ENCODE peak calls at places on chromosomes 3 and 15, in nine cellular contexts. E is mammary epithelial cell; J is tibial artery; D is CD8-positive, alpha-beta T cell; M is gastrocnemius medialis; V is RWPE1; U is Panc1; P is AG04450; F is stomach. N is an unnamed sample.

GRCh38 chr3:102148598-102149302 is 286.1 kb upstream of the ZPLD1 start:
- DNase-seq in E (no peak), J (no peak), D (no peak), M (no peak), V (no peak), U (no peak), P (no peak), F (no peak), N (no peak)

GRCh38 chr3:169836942-169837275 is 24.2 kb upstream of the LRRC34 start:
- DNase-seq in E (no peak), J (no peak), D (no peak), M (no peak), V (no peak), U (no peak), P (no peak), F (no peak), N (no peak)

GRCh38 chr15:90650956-90651689 is 66.0 kb upstream of the BLM start:
- DNase-seq in E (no peak), J (no peak), D (no peak), M (no peak), V (no peak), U (no peak), P (no peak), F (no peak), N (no peak)

GRCh38 chr3:78900879-78901278 is 866.9 kb downstream of the ROBO1 start:
- DNase-seq in E (no peak), J (no peak), D (no peak), M (no peak), V (no peak), U (no peak), P (no peak), F (no peak), N (no peak)

GRCh38 chr3:98326945-98327344 is 26.7 kb upstream of the OR5K4 start:
- DNase-seq in E (no peak), J (no peak), D (no peak), M (no peak), V (no peak), U (no peak), P (no peak), F (no peak), N (no peak)

GRCh38 chr15:29682781-29683180 is 139.5 kb downstream of the TJP1 start:
- DNase-seq in E (peak; percentile 27), J (no peak), D (no peak), M (no peak), V (no peak), U (no peak), P (no peak), F (no peak), N (no peak)

GRCh38 chr3:125219261-125219701 is 6.7 kb upstream of the SLC12A8 start:
- DNase-seq in E (no peak), J (no peak), D (no peak), M (no peak), V (no peak), U (no peak), P (no peak), F (no peak), N (no peak)

GRCh38 chr3:31343075-31343474 is 189.7 kb upstream of the STT3B start:
- DNase-seq in E (no peak), J (no peak), D (no peak), M (no peak), V (no peak), U (no peak), P (no peak), F (no peak), N (no peak)

GRCh38 chr3:43784640-43785011 is 93.9 kb downstream of the ABHD5 start:
- DNase-seq in E (no peak), J (no peak), D (no peak), M (no peak), V (no peak), U (no peak), P (no peak), F (no peak), N (no peak)

GRCh38 chr3:167705840-167706239 is 28.9 kb downstream of the PDCD10 start:
- DNase-seq in E (peak; percentile 20), J (no peak), D (no peak), M (no peak), V (no peak), U (no peak), P (no peak), F (no peak), N (no peak)

GRCh38 chr3:107063351-107063750 is 313.9 kb upstream of the CCDC54 start:
- DNase-seq in E (no peak), J (no peak), D (no peak), M (no peak), V (no peak), U (no peak), P (no peak), F (no peak), N (no peak)

GRCh38 chr3:23874359-23875120 is 42.2 kb downstream of the NKIRAS1 start:
- DNase-seq in E (peak; percentile 77), J (no peak), D (no peak), M (no peak), V (peak; percentile 22), U (no peak), P (peak; percentile 54), F (no peak), N (no peak)

GRCh38 chr3:190096345-190096744 is 24.4 kb downstream of the P3H2 start:
- DNase-seq in E (no peak), J (no peak), D (no peak), M (no peak), V (no peak), U (no peak), P (no peak), F (no peak), N (no peak)

GRCh38 chr3:190088890-190089289 is 31.8 kb downstream of the P3H2 start:
- DNase-seq in E (peak; percentile 28), J (no peak), D (no peak), M (no peak), V (no peak), U (no peak), P (no peak), F (no peak), N (no peak)

GRCh38 chr3:190089711-190090110 is 31.0 kb downstream of the P3H2 start:
- DNase-seq in E (peak; percentile 83), J (no peak), D (no peak), M (no peak), V (no peak), U (no peak), P (no peak), F (no peak), N (no peak)

GRCh38 chr3:190094201-190094718 is 26.4 kb downstream of the P3H2 start:
- DNase-seq in E (peak; percentile 19), J (no peak), D (no peak), M (no peak), V (no peak), U (no peak), P (no peak), F (no peak), N (no peak)

DNA sequence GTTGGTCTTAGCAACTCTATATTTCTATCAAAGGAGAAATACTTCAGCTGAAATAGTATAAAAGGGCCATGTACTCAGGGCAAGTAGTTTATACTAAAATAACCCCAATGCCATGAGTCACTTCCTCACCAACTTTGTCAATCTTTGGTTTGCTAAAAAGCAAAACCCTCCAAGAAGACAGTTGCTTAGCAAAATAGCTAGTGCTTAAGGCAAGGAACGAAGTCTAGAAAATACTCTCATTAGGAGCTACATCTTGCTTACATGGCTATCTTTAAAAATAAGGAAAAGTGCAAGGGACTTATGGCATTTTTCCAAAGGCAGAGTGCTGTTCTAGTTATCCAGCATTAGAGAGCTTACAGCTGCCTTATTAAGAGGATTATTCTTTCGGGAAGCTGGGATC is 28.4 kb downstream of the P3H2 start:
- DNase-seq in E (peak; percentile 60), J (no peak), D (no peak), M (no peak), V (peak; percentile 42), U (no peak), P (peak; percentile 59), F (no peak), N (no peak)
- H3K27ac ChIP-seq in E (peak overlapping the region; percentile 24), J (peak overlapping the region; percentile 47), D (no peak overlapping the region), M (no peak overlapping the region), V (peak overlapping the region; percentile 72), U (no peak overlapping the region), P (no peak overlapping the region), F (peak overlapping the region; percentile 42), N (no peak overlapping the region)

GRCh38 chr3:37097776-37098175 is 76.6 kb downstream of the LRRFIP2 start:
- DNase-seq in E (no peak), J (no peak), D (no peak), M (no peak), V (no peak), U (no peak), P (no peak), F (no peak), N (no peak)
- H3K27ac ChIP-seq in E (no peak overlapping the region), J (no peak overlapping the region), D (no peak overlapping the region), M (no peak overlapping the region), V (no peak overlapping the region), U (no peak overlapping the region), P (no peak overlapping the region), F (no peak overlapping the region), N (no peak overlapping the region)

GRCh38 chr15:62426387-62426956 is 261.4 kb upstream of the C2CD4B start:
- DNase-seq in E (no peak), J (no peak), D (no peak), M (no peak), V (no peak), U (no peak), P (no peak), F (no peak), N (no peak)
- H3K27ac ChIP-seq in E (no peak overlapping the region), J (peak overlapping the region; percentile 17), D (no peak overlapping the region), M (peak overlapping the region; percentile 7), V (no peak overlapping the region), U (no peak overlapping the region), P (no peak overlapping the region), F (no peak overlapping the region), N (no peak overlapping the region)

GRCh38 chr3:57150097-57150496 is 15.1 kb downstream of the IL17RD start:
- DNase-seq in E (no peak), J (no peak), D (no peak), M (no peak), V (no peak), U (no peak), P (no peak), F (no peak), N (no peak)

GRCh38 chr3:57152761-57153160 is 12.4 kb downstream of the IL17RD start:
- DNase-seq in E (no peak), J (no peak), D (no peak), M (no peak), V (no peak), U (no peak), P (no peak), F (no peak), N (no peak)

GRCh38 chr3:57154470-57154869 is 10.7 kb downstream of the IL17RD start:
- DNase-seq in E (no peak), J (no peak), D (no peak), M (no peak), V (no peak), U (no peak), P (no peak), F (no peak), N (no peak)

GRCh38 chr3:57152150-57152549 is 13.0 kb downstream of the IL17RD start:
- DNase-seq in E (peak; percentile 26), J (peak; percentile 26), D (no peak), M (no peak), V (no peak), U (no peak), P (no peak), F (no peak), N (no peak)

DNA sequence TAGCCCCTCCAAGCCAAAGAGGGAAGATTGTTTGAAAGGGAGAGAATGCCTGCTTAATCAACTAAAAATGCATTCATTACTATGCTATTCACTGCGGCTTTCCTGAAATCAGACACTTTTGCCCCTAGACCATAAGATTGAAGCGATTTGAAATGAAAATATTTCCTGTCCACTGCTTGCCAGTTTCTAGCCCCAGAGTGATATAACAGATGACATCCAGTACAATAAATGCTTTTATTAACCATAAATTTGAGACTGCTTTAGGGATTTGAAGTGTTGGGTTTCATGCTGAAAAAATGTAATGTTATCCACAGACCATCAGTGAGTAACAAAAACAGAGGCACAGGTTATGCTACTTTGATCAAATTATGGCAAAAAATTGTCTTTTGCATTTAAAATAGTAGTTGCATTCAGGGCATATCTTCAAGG is 14.1 kb downstream of the IL17RD start:
- DNase-seq in E (peak; percentile 50), J (no peak), D (no peak), M (no peak), V (no peak), U (no peak), P (no peak), F (no peak), N (no peak)
- H3K27ac ChIP-seq in E (no peak overlapping the region), J (no peak overlapping the region), D (no peak overlapping the region), M (no peak overlapping the region), V (no peak overlapping the region), U (no peak overlapping the region), P (no peak overlapping the region), F (no peak overlapping the region), N (no peak overlapping the region)